ENCODE peak calls at places on chromosomes 2 and 18, in eight cellular contexts. One of them, this sample, is unnamed.

GRCh38 chr2:118983133-118983532 is 41.1 kb downstream of the MARCO start:
- DNase-seq in cerebellum: no peak
- DNase-seq in RCC 7860: no peak
- DNase-seq in GM20000: no peak
- DNase-seq in anterior cingulate cortex: no peak
- DNase-seq in COLO829: no peak
- DNase-seq in bronchial epithelial cell: no peak
- DNase-seq in HCT116: no peak
- DNase-seq in this sample: no peak

GRCh38 chr2:100018794-100019193 is 123.6 kb downstream of the AFF3 start:
- DNase-seq in bronchial epithelial cell: peak; percentile 5
- DNase-seq in RCC 7860: peak; percentile 76
- DNase-seq in COLO829: no peak
- DNase-seq in anterior cingulate cortex: no peak
- DNase-seq in cerebellum: no peak
- DNase-seq in GM20000: no peak
- DNase-seq in HCT116: no peak
- DNase-seq in this sample: peak; percentile 38

GRCh38 chr2:191049728-191050639 is 36.0 kb upstream of the STAT1 start:
- DNase-seq in COLO829: no peak
- DNase-seq in GM20000: peak; percentile 31
- DNase-seq in RCC 7860: no peak
- DNase-seq in bronchial epithelial cell: no peak
- DNase-seq in cerebellum: no peak
- DNase-seq in HCT116: no peak
- DNase-seq in anterior cingulate cortex: no peak
- DNase-seq in this sample: peak; percentile 37

GRCh38 chr2:28610583-28611201 is 114.8 kb downstream of the PLB1 start:
- DNase-seq in HCT116: peak; percentile 86
- DNase-seq in COLO829: peak; percentile 83
- DNase-seq in cerebellum: no peak
- DNase-seq in GM20000: no peak
- DNase-seq in bronchial epithelial cell: peak; percentile 99
- DNase-seq in RCC 7860: peak; percentile 100
- DNase-seq in anterior cingulate cortex: no peak
- DNase-seq in this sample: peak; percentile 76

GRCh38 chr2:194545978-194546377 is 1111.0 kb upstream of the SLC39A10 start:
- DNase-seq in bronchial epithelial cell: peak; percentile 14
- DNase-seq in GM20000: no peak
- DNase-seq in COLO829: no peak
- DNase-seq in anterior cingulate cortex: no peak
- DNase-seq in cerebellum: no peak
- DNase-seq in HCT116: peak; percentile 2
- DNase-seq in RCC 7860: no peak
- DNase-seq in this sample: no peak

GRCh38 chr2:71926860-71927756 is 220.6 kb downstream of the CYP26B1 start:
- DNase-seq in COLO829: no peak
- DNase-seq in anterior cingulate cortex: no peak
- DNase-seq in bronchial epithelial cell: no peak
- DNase-seq in cerebellum: no peak
- DNase-seq in GM20000: no peak
- DNase-seq in RCC 7860: no peak
- DNase-seq in HCT116: no peak
- DNase-seq in this sample: no peak

GRCh38 chr18:9774150-9774549 is 66.0 kb downstream of the RAB31 start:
- DNase-seq in GM20000: no peak
- DNase-seq in COLO829: no peak
- DNase-seq in bronchial epithelial cell: no peak
- DNase-seq in anterior cingulate cortex: no peak
- DNase-seq in HCT116: no peak
- DNase-seq in cerebellum: no peak
- DNase-seq in RCC 7860: no peak
- DNase-seq in this sample: no peak

GRCh38 chr2:64989126-64989981 is at the start of gene SLC1A4:
- DNase-seq in RCC 7860: peak; percentile 76
- DNase-seq in GM20000: peak; percentile 97
- DNase-seq in bronchial epithelial cell: peak; percentile 47
- DNase-seq in HCT116: peak; percentile 27
- DNase-seq in anterior cingulate cortex: peak; percentile 93
- DNase-seq in cerebellum: peak; percentile 72
- DNase-seq in COLO829: no peak
- DNase-seq in this sample: peak; percentile 91

GRCh38 chr2:67649331-67650071 is 252.4 kb downstream of the ETAA1 start:
- DNase-seq in cerebellum: no peak
- DNase-seq in anterior cingulate cortex: no peak
- DNase-seq in bronchial epithelial cell: peak; percentile 23
- DNase-seq in COLO829: no peak
- DNase-seq in GM20000: no peak
- DNase-seq in RCC 7860: no peak
- DNase-seq in HCT116: no peak
- DNase-seq in this sample: peak; percentile 18

GRCh38 chr2:188478724-188479123 is 187.1 kb downstream of the GULP1 start:
- DNase-seq in cerebellum: no peak
- DNase-seq in HCT116: no peak
- DNase-seq in RCC 7860: peak; percentile 85
- DNase-seq in GM20000: no peak
- DNase-seq in bronchial epithelial cell: peak; percentile 60
- DNase-seq in COLO829: peak; percentile 50
- DNase-seq in anterior cingulate cortex: no peak
- DNase-seq in this sample: no peak

GRCh38 chr18:21053127-21053526 is 58.5 kb downstream of the ROCK1 start:
- DNase-seq in bronchial epithelial cell: peak; percentile 90
- DNase-seq in COLO829: no peak
- DNase-seq in RCC 7860: peak; percentile 35
- DNase-seq in GM20000: no peak
- DNase-seq in anterior cingulate cortex: peak; percentile 1
- DNase-seq in cerebellum: peak; percentile 24
- DNase-seq in HCT116: no peak
- DNase-seq in this sample: peak; percentile 39

GRCh38 chr2:166451451-166451850 is 42.6 kb downstream of the SCN7A start:
- DNase-seq in GM20000: no peak
- DNase-seq in bronchial epithelial cell: peak; percentile 50
- DNase-seq in cerebellum: no peak
- DNase-seq in COLO829: peak; percentile 8
- DNase-seq in HCT116: no peak
- DNase-seq in RCC 7860: no peak
- DNase-seq in anterior cingulate cortex: no peak
- DNase-seq in this sample: no peak

GRCh38 chr18:9803698-9804516 is 81.9 kb upstream of the TXNDC2 start:
- DNase-seq in HCT116: no peak
- DNase-seq in bronchial epithelial cell: no peak
- DNase-seq in cerebellum: no peak
- DNase-seq in anterior cingulate cortex: no peak
- DNase-seq in RCC 7860: no peak
- DNase-seq in GM20000: no peak
- DNase-seq in COLO829: no peak
- DNase-seq in this sample: peak; percentile 48

GRCh38 chr2:215841175-215841816 is 172.1 kb downstream of the MREG start:
- DNase-seq in bronchial epithelial cell: no peak
- DNase-seq in HCT116: no peak
- DNase-seq in anterior cingulate cortex: no peak
- DNase-seq in COLO829: no peak
- DNase-seq in cerebellum: no peak
- DNase-seq in GM20000: no peak
- DNase-seq in RCC 7860: no peak
- DNase-seq in this sample: no peak

GRCh38 chr18:76461148-76461547 is 33.9 kb downstream of the ZNF516 start:
- DNase-seq in cerebellum: no peak
- DNase-seq in GM20000: peak; percentile 9
- DNase-seq in HCT116: no peak
- DNase-seq in COLO829: no peak
- DNase-seq in bronchial epithelial cell: no peak
- DNase-seq in RCC 7860: no peak
- DNase-seq in anterior cingulate cortex: no peak
- DNase-seq in this sample: no peak

GRCh38 chr2:86806059-86806857 is 15.5 kb upstream of the CD8A start:
- DNase-seq in HCT116: no peak
- DNase-seq in anterior cingulate cortex: no peak
- DNase-seq in cerebellum: no peak
- DNase-seq in GM20000: no peak
- DNase-seq in RCC 7860: no peak
- DNase-seq in bronchial epithelial cell: no peak
- DNase-seq in COLO829: no peak
- DNase-seq in this sample: no peak

GRCh38 chr2:105747997-105748396 is 3.3 kb downstream of the NCK2 start:
- DNase-seq in GM20000: no peak
- DNase-seq in bronchial epithelial cell: no peak
- DNase-seq in HCT116: no peak
- DNase-seq in anterior cingulate cortex: no peak
- DNase-seq in cerebellum: no peak
- DNase-seq in COLO829: no peak
- DNase-seq in RCC 7860: peak; percentile 43
- DNase-seq in this sample: no peak

GRCh38 chr2:177726853-177727465 is 334.4 kb downstream of the AGPS start:
- DNase-seq in HCT116: no peak
- DNase-seq in anterior cingulate cortex: no peak
- DNase-seq in RCC 7860: no peak
- DNase-seq in cerebellum: no peak
- DNase-seq in COLO829: no peak
- DNase-seq in bronchial epithelial cell: no peak
- DNase-seq in GM20000: no peak
- DNase-seq in this sample: no peak

GRCh38 chr2:2749206-2749598 is 418.1 kb upstream of the MYT1L start:
- DNase-seq in bronchial epithelial cell: no peak
- DNase-seq in COLO829: no peak
- DNase-seq in GM20000: no peak
- DNase-seq in RCC 7860: no peak
- DNase-seq in anterior cingulate cortex: no peak
- DNase-seq in cerebellum: no peak
- DNase-seq in HCT116: no peak
- DNase-seq in this sample: no peak

GRCh38 chr2:223459328-223459939 is 142.7 kb downstream of the SCG2 start:
- DNase-seq in GM20000: peak; percentile 7
- DNase-seq in bronchial epithelial cell: peak; percentile 29
- DNase-seq in RCC 7860: no peak
- DNase-seq in COLO829: peak; percentile 49
- DNase-seq in cerebellum: peak; percentile 4
- DNase-seq in anterior cingulate cortex: no peak
- DNase-seq in HCT116: peak; percentile 27
- DNase-seq in this sample: peak; percentile 41

GRCh38 chr18:12397793-12398192 is 9.9 kb upstream of the PRELID3A start:
- DNase-seq in bronchial epithelial cell: no peak
- DNase-seq in COLO829: no peak
- DNase-seq in HCT116: no peak
- DNase-seq in cerebellum: no peak
- DNase-seq in anterior cingulate cortex: no peak
- DNase-seq in RCC 7860: no peak
- DNase-seq in GM20000: no peak
- DNase-seq in this sample: no peak

GRCh38 chr2:191351298-191351697 is 106.1 kb downstream of the MYO1B start:
- DNase-seq in GM20000: no peak
- DNase-seq in anterior cingulate cortex: no peak
- DNase-seq in HCT116: no peak
- DNase-seq in COLO829: no peak
- DNase-seq in cerebellum: no peak
- DNase-seq in bronchial epithelial cell: no peak
- DNase-seq in RCC 7860: no peak
- DNase-seq in this sample: no peak

GRCh38 chr2:157874997-157875719 is 972 bp downstream of the ACVR1 start:
- DNase-seq in RCC 7860: no peak
- DNase-seq in GM20000: no peak
- DNase-seq in cerebellum: no peak
- DNase-seq in HCT116: no peak
- DNase-seq in anterior cingulate cortex: no peak
- DNase-seq in bronchial epithelial cell: peak; percentile 79
- DNase-seq in COLO829: no peak
- DNase-seq in this sample: peak; percentile 65

GRCh38 chr2:36707050-36707449 is 10.5 kb downstream of the VIT start:
- DNase-seq in RCC 7860: peak; percentile 57
- DNase-seq in cerebellum: no peak
- DNase-seq in GM20000: no peak
- DNase-seq in anterior cingulate cortex: no peak
- DNase-seq in bronchial epithelial cell: peak; percentile 47
- DNase-seq in COLO829: peak; percentile 71
- DNase-seq in HCT116: no peak
- DNase-seq in this sample: peak; percentile 22

GRCh38 chr2:147595200-147595599 is 249.6 kb upstream of the ACVR2A start:
- DNase-seq in cerebellum: no peak
- DNase-seq in bronchial epithelial cell: no peak
- DNase-seq in COLO829: no peak
- DNase-seq in GM20000: no peak
- DNase-seq in anterior cingulate cortex: no peak
- DNase-seq in HCT116: no peak
- DNase-seq in RCC 7860: no peak
- DNase-seq in this sample: no peak

GRCh38 chr2:71610671-71611070 is 157.3 kb downstream of the DYSF start:
- DNase-seq in COLO829: no peak
- DNase-seq in anterior cingulate cortex: no peak
- DNase-seq in cerebellum: no peak
- DNase-seq in bronchial epithelial cell: no peak
- DNase-seq in RCC 7860: no peak
- DNase-seq in HCT116: no peak
- DNase-seq in GM20000: no peak
- DNase-seq in this sample: no peak

GRCh38 chr2:136013962-136014361 is 28.5 kb upstream of the DARS1 start:
- DNase-seq in bronchial epithelial cell: no peak
- DNase-seq in RCC 7860: no peak
- DNase-seq in HCT116: no peak
- DNase-seq in COLO829: no peak
- DNase-seq in GM20000: no peak
- DNase-seq in anterior cingulate cortex: no peak
- DNase-seq in cerebellum: no peak
- DNase-seq in this sample: peak; percentile 51

GRCh38 chr2:40120021-40120420 is 331.9 kb downstream of the SLC8A1 start:
- DNase-seq in anterior cingulate cortex: no peak
- DNase-seq in cerebellum: no peak
- DNase-seq in HCT116: no peak
- DNase-seq in bronchial epithelial cell: no peak
- DNase-seq in RCC 7860: no peak
- DNase-seq in COLO829: no peak
- DNase-seq in GM20000: no peak
- DNase-seq in this sample: no peak

GRCh38 chr2:55232863-55233657 is 572 bp downstream of the RPS27A start:
- DNase-seq in RCC 7860: no peak
- DNase-seq in HCT116: no peak
- DNase-seq in GM20000: peak; percentile 27
- DNase-seq in COLO829: no peak
- DNase-seq in anterior cingulate cortex: no peak
- DNase-seq in cerebellum: peak; percentile 19
- DNase-seq in bronchial epithelial cell: peak; percentile 25
- DNase-seq in this sample: peak; percentile 48

GRCh38 chr18:30376515-30376914 is 666.0 kb downstream of the DSC3 start:
- DNase-seq in bronchial epithelial cell: no peak
- DNase-seq in COLO829: no peak
- DNase-seq in HCT116: peak; percentile 22
- DNase-seq in RCC 7860: no peak
- DNase-seq in GM20000: no peak
- DNase-seq in cerebellum: no peak
- DNase-seq in anterior cingulate cortex: no peak
- DNase-seq in this sample: no peak

GRCh38 chr18:23812566-23813440 is 123.5 kb downstream of the LAMA3 start:
- DNase-seq in anterior cingulate cortex: no peak
- DNase-seq in cerebellum: peak; percentile 12
- DNase-seq in GM20000: peak; percentile 33
- DNase-seq in RCC 7860: peak; percentile 14
- DNase-seq in COLO829: peak; percentile 43
- DNase-seq in bronchial epithelial cell: peak; percentile 54
- DNase-seq in HCT116: peak; percentile 15
- DNase-seq in this sample: no peak

GRCh38 chr2:218343591-218343990 is 13.1 kb upstream of the CATIP start:
- DNase-seq in bronchial epithelial cell: no peak
- DNase-seq in anterior cingulate cortex: no peak
- DNase-seq in RCC 7860: peak; percentile 6
- DNase-seq in HCT116: no peak
- DNase-seq in COLO829: peak; percentile 71
- DNase-seq in cerebellum: no peak
- DNase-seq in GM20000: no peak
- DNase-seq in this sample: no peak

GRCh38 chr2:234754126-234754525 is 197.7 kb upstream of the SH3BP4 start:
- DNase-seq in HCT116: no peak
- DNase-seq in RCC 7860: peak; percentile 38
- DNase-seq in bronchial epithelial cell: peak; percentile 82
- DNase-seq in COLO829: no peak
- DNase-seq in anterior cingulate cortex: no peak
- DNase-seq in GM20000: no peak
- DNase-seq in cerebellum: no peak
- DNase-seq in this sample: no peak

GRCh38 chr2:26957524-26957923 is 12.9 kb upstream of the MAPRE3 start:
- DNase-seq in anterior cingulate cortex: no peak
- DNase-seq in HCT116: no peak
- DNase-seq in COLO829: no peak
- DNase-seq in bronchial epithelial cell: no peak
- DNase-seq in RCC 7860: no peak
- DNase-seq in GM20000: no peak
- DNase-seq in cerebellum: no peak
- DNase-seq in this sample: no peak